ENCODE peak calls at places on chromosomes 1 and 21, in nine cellular contexts. B is aorta; G is testis; U is effector memory CD4-positive, alpha-beta T cell; R is IMR-90; H is mammary epithelial cell; T is brain microvascular endothelial cell; W is naive thymus-derived CD4-positive, alpha-beta T cell; V is foreskin keratinocyte. L is an unnamed sample.

GRCh38 chr1:22536506-22536905 is 26.8 kb upstream of the EPHA8 start:
- DNase-seq in B (no peak), G (no peak), U (no peak), R (peak; percentile 26), H (no peak), T (no peak), W (no peak), V (no peak), L (no peak)

GRCh38 chr1:42941640-42942330 is 16.9 kb downstream of the SLC2A1 start:
- DNase-seq in B (peak; percentile 94), G (peak; percentile 76), U (no peak), R (peak; percentile 82), H (peak; percentile 89), T (peak; percentile 65), W (no peak), V (no peak), L (no peak)

GRCh38 chr21:38386967-38387366 is 111.3 kb downstream of the ERG start:
- DNase-seq in B (no peak), G (no peak), U (no peak), R (no peak), H (peak; percentile 17), T (peak; percentile 60), W (no peak), V (no peak), L (no peak)

GRCh38 chr1:94237291-94238226 is at the start of gene ARHGAP29:
- DNase-seq in B (peak; percentile 94), G (peak; percentile 89), U (no peak), R (peak; percentile 50), H (peak; percentile 83), T (peak; percentile 74), W (peak; percentile 45), V (no peak), L (peak; percentile 20)

GRCh38 chr1:36645911-36646310 is 163.2 kb upstream of the CSF3R start:
- DNase-seq in B (no peak), G (no peak), U (no peak), R (no peak), H (no peak), T (no peak), W (no peak), V (no peak), L (no peak)

GRCh38 chr1:197224160-197224559 is 43.9 kb upstream of the CRB1 start:
- DNase-seq in B (no peak), G (no peak), U (no peak), R (no peak), H (no peak), T (no peak), W (no peak), V (no peak), L (no peak)

GRCh38 chr1:241985787-241986186 is 13.1 kb downstream of the MAP1LC3C start:
- DNase-seq in B (no peak), G (peak; percentile 70), U (no peak), R (peak; percentile 34), H (peak; percentile 40), T (peak; percentile 47), W (peak; percentile 4), V (no peak), L (no peak)

GRCh38 chr1:150971583-150972416 is 2.8 kb downstream of the CERS2 start:
- DNase-seq in B (no peak), G (no peak), U (no peak), R (no peak), H (no peak), T (no peak), W (no peak), V (no peak), L (no peak)

GRCh38 chr1:157249326-157249725 is 111.1 kb upstream of the ETV3 start:
- DNase-seq in B (no peak), G (no peak), U (no peak), R (no peak), H (peak; percentile 79), T (no peak), W (no peak), V (peak; percentile 56), L (no peak)

GRCh38 chr1:60904079-60904852 is 178.1 kb upstream of the NFIA start:
- DNase-seq in B (peak; percentile 85), G (no peak), U (no peak), R (no peak), H (peak; percentile 37), T (no peak), W (no peak), V (no peak), L (no peak)

GRCh38 chr1:108038837-108039236 is 73.9 kb upstream of the VAV3 start:
- DNase-seq in B (no peak), G (no peak), U (no peak), R (no peak), H (no peak), T (no peak), W (no peak), V (no peak), L (no peak)

GRCh38 chr1:208167229-208167869 is 76.8 kb downstream of the PLXNA2 start:
- DNase-seq in B (no peak), G (no peak), U (no peak), R (no peak), H (no peak), T (no peak), W (no peak), V (no peak), L (no peak)

GRCh38 chr1:84479998-84480397 is 932 bp downstream of the RPF1 start:
- DNase-seq in B (no peak), G (no peak), U (no peak), R (peak; percentile 6), H (no peak), T (no peak), W (no peak), V (no peak), L (no peak)

GRCh38 chr1:151289991-151290708 is 8.1 kb downstream of the ZNF687 start:
- DNase-seq in B (no peak), G (no peak), U (no peak), R (no peak), H (no peak), T (no peak), W (no peak), V (no peak), L (no peak)

GRCh38 chr21:26719750-26720149 is 125.5 kb downstream of the ADAMTS1 start:
- DNase-seq in B (no peak), G (no peak), U (no peak), R (no peak), H (no peak), T (no peak), W (no peak), V (no peak), L (no peak)
- H3K27ac ChIP-seq in B (no peak overlapping the region), G (no peak overlapping the region), U (no peak overlapping the region), R (no peak overlapping the region), H (no peak overlapping the region), T (no peak overlapping the region), W (no peak overlapping the region), V (no peak overlapping the region), L (no peak overlapping the region)

GRCh38 chr21:45900034-45900868 is 81.3 kb upstream of the COL6A1 start:
- DNase-seq in B (peak; percentile 65), G (no peak), U (no peak), R (no peak), H (no peak), T (no peak), W (no peak), V (no peak), L (no peak)

GRCh38 chr21:45899317-45900033 is 82.1 kb upstream of the COL6A1 start:
- DNase-seq in B (peak; percentile 54), G (no peak), U (no peak), R (no peak), H (peak; percentile 14), T (no peak), W (no peak), V (no peak), L (no peak)

GRCh38 chr21:45897191-45898027 is 84.2 kb upstream of the COL6A1 start:
- DNase-seq in B (peak; percentile 61), G (no peak), U (no peak), R (no peak), H (no peak), T (no peak), W (no peak), V (no peak), L (no peak)

GRCh38 chr21:45898028-45898350 is 83.6 kb upstream of the COL6A1 start:
- DNase-seq in B (peak; percentile 55), G (no peak), U (no peak), R (no peak), H (no peak), T (no peak), W (no peak), V (no peak), L (no peak)

GRCh38 chr21:45898781-45899180 is 82.8 kb upstream of the COL6A1 start:
- DNase-seq in B (peak; percentile 66), G (no peak), U (no peak), R (no peak), H (no peak), T (no peak), W (no peak), V (no peak), L (no peak)
- H3K27ac ChIP-seq in B (no peak overlapping the region), G (no peak overlapping the region), U (no peak overlapping the region), R (no peak overlapping the region), H (no peak overlapping the region), T (no peak overlapping the region), W (no peak overlapping the region), V (no peak overlapping the region), L (no peak overlapping the region)

DNA sequence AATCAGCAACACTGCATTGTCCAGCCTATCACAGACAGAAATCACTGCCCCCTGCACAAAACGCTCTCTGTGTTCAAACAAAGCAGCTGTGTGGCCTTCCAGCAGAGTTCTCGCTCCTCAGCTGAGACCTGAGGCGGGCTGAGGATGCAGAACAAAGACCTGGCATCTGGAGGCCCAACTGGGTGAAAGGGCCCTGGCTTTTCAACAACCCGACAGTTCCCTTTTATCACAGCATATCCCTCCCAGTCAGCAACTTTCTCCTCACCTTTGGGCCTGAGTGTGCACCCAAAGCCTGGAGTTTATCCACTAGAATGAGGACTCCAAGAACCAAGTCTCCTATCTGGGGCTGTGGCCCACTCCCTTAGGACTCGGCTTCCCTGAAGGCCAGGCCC is 42.6 kb upstream of the A3GALT2 start:
- DNase-seq in B (no peak), G (no peak), U (no peak), R (no peak), H (no peak), T (no peak), W (no peak), V (no peak), L (no peak)
- H3K27ac ChIP-seq in B (peak overlapping the region; percentile 68), G (peak overlapping the region; percentile 64), U (no peak overlapping the region), R (peak overlapping the region; percentile 35), H (no peak overlapping the region), T (no peak overlapping the region), W (no peak overlapping the region), V (no peak overlapping the region), L (no peak overlapping the region)

GRCh38 chr1:46749921-46750404 is 31.0 kb upstream of the EFCAB14 start:
- DNase-seq in B (no peak), G (no peak), U (no peak), R (no peak), H (peak; percentile 54), T (no peak), W (no peak), V (peak; percentile 19), L (no peak)
- H3K27ac ChIP-seq in B (no peak overlapping the region), G (no peak overlapping the region), U (no peak overlapping the region), R (no peak overlapping the region), H (peak overlapping the region; percentile 30), T (no peak overlapping the region), W (no peak overlapping the region), V (no peak overlapping the region), L (no peak overlapping the region)

DNA sequence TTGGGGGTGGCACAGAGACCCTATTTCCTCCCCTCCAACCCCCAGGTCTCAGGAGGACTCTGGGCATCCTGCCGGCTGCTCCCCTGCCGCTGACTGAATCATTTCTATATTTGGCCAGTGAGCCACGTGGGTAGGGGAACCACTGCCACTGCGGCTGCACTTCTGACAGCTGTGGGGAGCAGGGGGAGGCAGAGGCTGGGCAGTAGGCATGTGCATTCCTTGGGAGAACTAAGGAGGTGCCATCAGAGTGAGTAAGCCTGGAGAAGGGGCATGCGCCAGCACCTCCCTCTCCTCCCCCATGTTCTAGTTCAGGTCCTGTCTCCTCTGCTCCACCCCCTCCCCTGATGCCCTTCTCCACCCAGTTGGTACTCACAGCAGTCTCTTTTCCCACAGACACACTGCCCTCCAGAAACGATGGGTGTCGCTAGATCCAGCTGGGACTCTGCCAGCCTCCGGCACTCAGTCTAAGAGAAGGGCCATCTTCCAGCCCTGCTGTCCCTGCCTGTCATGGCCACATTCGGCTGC is 12.0 kb downstream of the PPFIA4 start:
- DNase-seq in B (peak; percentile 91), G (peak; percentile 84), U (no peak), R (peak; percentile 78), H (peak; percentile 91), T (peak; percentile 32), W (no peak), V (peak; percentile 54), L (no peak)
- H3K27ac ChIP-seq in B (no peak overlapping the region), G (no peak overlapping the region), U (no peak overlapping the region), R (no peak overlapping the region), H (no peak overlapping the region), T (no peak overlapping the region), W (no peak overlapping the region), V (no peak overlapping the region), L (no peak overlapping the region)

L was measured in CD4-positive, CD25-positive, alpha-beta regulatory T cell.